ENCODE peak calls at places on chromosome 9, in ten cellular contexts. M is aorta, T is right cardiac atrium, E is left lung, X is gastrocnemius medialis, O is pancreas, K is osteoblast, C is Caco-2, S is body of pancreas, P is spleen. D is an unnamed sample.
A peak's percentile ranks its signal among the peaks of the same experiment; 100 is the strongest.

GRCh38 chr9:19397845-19398244 is 11.0 kb upstream of the ACER2 start:
- DNase-seq in M (no peak), T (no peak), E (no peak), X (no peak), O (no peak), K (no peak), C (no peak), S (no peak), P (no peak), D (no peak)

GRCh38 chr9:104992696-104993095 is 64.7 kb upstream of the ABCA1 start:
- DNase-seq in M (no peak), T (no peak), E (no peak), X (no peak), O (no peak), K (no peak), C (no peak), S (no peak), P (no peak), D (no peak)

GRCh38 chr9:93479726-93480125 is 26.3 kb upstream of the FAM120AOS start:
- DNase-seq in M (no peak), T (no peak), E (no peak), X (peak; percentile 54), O (no peak), K (no peak), C (no peak), S (no peak), P (no peak), D (no peak)

GRCh38 chr9:34512131-34513078 is 10.4 kb downstream of the ENHO start:
- DNase-seq in M (no peak), T (no peak), E (no peak), X (no peak), O (no peak), K (peak; percentile 76), C (no peak), S (no peak), P (no peak), D (no peak)

GRCh38 chr9:77601476-77602056 is 46.6 kb downstream of the GNA14 start:
- DNase-seq in M (no peak), T (no peak), E (no peak), X (no peak), O (no peak), K (no peak), C (no peak), S (no peak), P (no peak), D (peak; percentile 79)

GRCh38 chr9:684055-684949 is 157.2 kb upstream of the DMRT1 start:
- DNase-seq in M (no peak), T (no peak), E (no peak), X (peak; percentile 32), O (no peak), K (peak; percentile 80), C (no peak), S (no peak), P (no peak), D (no peak)

GRCh38 chr9:81826541-81826906 is 101.7 kb upstream of the SPATA31D4 start:
- DNase-seq in M (no peak), T (peak; percentile 82), E (peak; percentile 43), X (no peak), O (no peak), K (no peak), C (no peak), S (no peak), P (no peak), D (no peak)

GRCh38 chr9:37146372-37146771 is 26.0 kb downstream of the ZCCHC7 start:
- DNase-seq in M (no peak), T (no peak), E (no peak), X (no peak), O (no peak), K (no peak), C (no peak), S (no peak), P (no peak), D (no peak)

GRCh38 chr9:1460143-1460769 is 410.1 kb downstream of the DMRT2 start:
- DNase-seq in M (no peak), T (no peak), E (no peak), X (no peak), O (no peak), K (no peak), C (peak; percentile 29), S (peak; percentile 14), P (no peak), D (no peak)

GRCh38 chr9:131097259-131097947 is 1.1 kb downstream of the AIF1L start:
- DNase-seq in M (no peak), T (no peak), E (no peak), X (no peak), O (no peak), K (peak; percentile 77), C (no peak), S (no peak), P (no peak), D (no peak)

GRCh38 chr9:132008871-132009812 is 70.5 kb downstream of the MED27 start:
- DNase-seq in M (no peak), T (no peak), E (no peak), X (no peak), O (no peak), K (no peak), C (peak; percentile 33), S (no peak), P (no peak), D (no peak)

GRCh38 chr9:117290306-117290705 is 124.6 kb downstream of the ASTN2 start:
- DNase-seq in M (no peak), T (no peak), E (no peak), X (no peak), O (no peak), K (no peak), C (no peak), S (no peak), P (no peak), D (no peak)

GRCh38 chr9:91951944-91952520 is 2.0 kb upstream of the ROR2 start:
- DNase-seq in M (no peak), T (no peak), E (no peak), X (no peak), O (no peak), K (no peak), C (no peak), S (no peak), P (no peak), D (no peak)

GRCh38 chr9:38127271-38127839 is 58.3 kb upstream of the SHB start:
- DNase-seq in M (no peak), T (no peak), E (no peak), X (no peak), O (no peak), K (no peak), C (no peak), S (no peak), P (no peak), D (peak; percentile 26)

GRCh38 chr9:89478821-89479668 is 18.9 kb downstream of the SEMA4D start:
- DNase-seq in M (no peak), T (no peak), E (no peak), X (no peak), O (no peak), K (no peak), C (no peak), S (no peak), P (no peak), D (no peak)

GRCh38 chr9:86978986-86979385 is 31.7 kb upstream of the GAS1 start:
- DNase-seq in M (no peak), T (peak; percentile 20), E (no peak), X (no peak), O (no peak), K (no peak), C (no peak), S (no peak), P (no peak), D (no peak)
- H3K4me1 ChIP-seq in M (no peaks in the 10 kb centered on the region), T (no peaks in the 10 kb centered on the region), E (no peaks in the 10 kb centered on the region), X (peaks cover 8% of the 10 kb centered on the region), O (peaks cover under 1% of the 10 kb centered on the region), K (peaks cover 48% of the 10 kb centered on the region), C (no peaks in the 10 kb centered on the region), S (peaks cover 15% of the 10 kb centered on the region), P (no peaks in the 10 kb centered on the region), D (no peaks in the 10 kb centered on the region)

DNA sequence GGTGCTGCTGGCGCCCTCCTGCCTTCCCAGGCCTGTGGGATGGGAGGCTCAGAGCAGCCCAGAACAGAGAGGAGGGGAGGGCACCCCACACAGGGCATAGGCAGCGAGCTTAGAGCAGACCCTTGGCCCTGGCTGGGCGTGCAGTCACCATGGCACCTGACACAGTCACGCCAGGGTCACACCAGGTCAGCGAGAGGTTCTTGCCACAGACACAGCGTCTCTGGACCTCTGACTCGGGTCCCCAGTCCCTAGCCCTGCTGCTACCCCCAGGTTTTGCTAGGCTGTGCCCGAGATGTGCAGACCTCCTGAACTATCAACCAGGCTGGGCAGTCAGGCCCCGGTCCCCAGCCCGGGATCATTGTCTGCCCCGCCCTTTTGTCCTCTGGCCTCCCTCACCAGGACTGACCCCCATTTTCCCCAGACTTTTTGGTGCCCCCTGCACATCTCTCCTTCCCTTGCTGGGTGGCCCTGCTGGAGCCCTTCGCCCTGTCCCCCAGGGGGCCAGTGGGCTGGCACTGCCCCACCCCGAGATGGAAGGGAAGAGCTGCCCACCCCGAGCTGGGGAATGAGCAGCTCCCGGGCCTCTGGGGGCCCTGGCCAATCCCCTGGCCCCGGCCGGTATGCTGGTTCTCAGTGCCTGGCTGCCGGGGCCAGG is 24.5 kb upstream of the NOTCH1 start:
- DNase-seq in M (no peak), T (no peak), E (no peak), X (no peak), O (peak; percentile 22), K (no peak), C (no peak), S (no peak), P (no peak), D (no peak)
- H3K4me1 ChIP-seq in M (no peaks in the 10 kb centered on the region), T (peaks cover 23% of the 10 kb centered on the region), E (peaks cover 49% of the 10 kb centered on the region), X (peaks cover 19% of the 10 kb centered on the region), O (no peaks in the 10 kb centered on the region), K (peaks cover 27% of the 10 kb centered on the region), C (peaks cover 58% of the 10 kb centered on the region), S (peaks cover 34% of the 10 kb centered on the region), P (peaks cover 79% of the 10 kb centered on the region), D (no peaks in the 10 kb centered on the region)

DNA sequence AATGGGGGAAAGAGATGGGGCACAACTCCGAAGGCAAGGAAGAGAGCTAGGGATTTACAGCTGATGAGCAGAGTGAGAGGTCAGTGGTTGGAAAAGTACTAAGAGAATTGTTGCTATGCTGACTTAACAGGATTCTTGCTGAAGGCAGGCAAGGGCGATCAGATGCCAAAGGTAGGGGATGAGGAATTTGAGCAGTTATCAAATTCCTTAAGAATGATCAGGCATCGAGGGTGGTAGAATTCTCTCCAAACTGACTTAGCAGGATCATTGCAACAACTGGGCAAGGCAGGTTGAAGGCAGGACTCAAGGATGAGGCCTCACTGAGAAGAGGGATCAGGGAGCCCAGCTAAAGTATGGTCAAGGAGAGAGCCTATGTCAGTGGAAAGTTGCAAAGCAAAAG is 171.0 kb downstream of the HSD17B3 start:
- DNase-seq in M (no peak), T (no peak), E (no peak), X (no peak), O (no peak), K (peak; percentile 59), C (no peak), S (no peak), P (no peak), D (no peak)
- H3K4me1 ChIP-seq in M (no peaks in the 10 kb centered on the region), T (no peaks in the 10 kb centered on the region), E (no peaks in the 10 kb centered on the region), X (no peaks in the 10 kb centered on the region), O (no peaks in the 10 kb centered on the region), K (peaks cover 10% of the 10 kb centered on the region), C (no peaks in the 10 kb centered on the region), S (no peaks in the 10 kb centered on the region), P (no peaks in the 10 kb centered on the region), D (no peaks in the 10 kb centered on the region)

GRCh38 chr9:119060629-119061385 is 308.4 kb downstream of the BRINP1 start:
- DNase-seq in M (no peak), T (no peak), E (no peak), X (no peak), O (no peak), K (no peak), C (no peak), S (no peak), P (no peak), D (no peak)
- H3K4me1 ChIP-seq in M (no peaks in the 10 kb centered on the region), T (no peaks in the 10 kb centered on the region), E (no peaks in the 10 kb centered on the region), X (no peaks in the 10 kb centered on the region), O (no peaks in the 10 kb centered on the region), K (no peaks in the 10 kb centered on the region), C (no peaks in the 10 kb centered on the region), S (no peaks in the 10 kb centered on the region), P (no peaks in the 10 kb centered on the region), D (no peaks in the 10 kb centered on the region)

GRCh38 chr9:97506264-97506663 is 4.8 kb downstream of the TMOD1 start:
- DNase-seq in M (no peak), T (no peak), E (no peak), X (no peak), O (no peak), K (no peak), C (no peak), S (no peak), P (no peak), D (no peak)
- H3K4me1 ChIP-seq in M (no peaks in the 10 kb centered on the region), T (peaks cover 18% of the 10 kb centered on the region), E (peaks cover 20% of the 10 kb centered on the region), X (peaks cover 71% of the 10 kb centered on the region), O (peaks cover 8% of the 10 kb centered on the region), K (no peaks in the 10 kb centered on the region), C (no peaks in the 10 kb centered on the region), S (peaks cover 50% of the 10 kb centered on the region), P (peaks cover 18% of the 10 kb centered on the region), D (peaks cover 24% of the 10 kb centered on the region)

D was measured in BE2C.